ENCODE peak calls at places on chromosomes 13 and 19, in ten cellular contexts. One of them, this sample, is unnamed.

GRCh38 chr13:76687467-76687866 is 198.7 kb downstream of the KCTD12 start:
- DNase-seq in Peyer's patch: no peak
- DNase-seq in WERI-Rb-1: no peak
- DNase-seq in heart left ventricle: no peak
- DNase-seq in IMR-90: no peak
- DNase-seq in dorsolateral prefrontal cortex: no peak
- DNase-seq in PC-3: no peak
- DNase-seq in lung: no peak
- DNase-seq in transverse colon: no peak
- DNase-seq in mammary epithelial cell: no peak
- DNase-seq in this sample: no peak

GRCh38 chr19:7533925-7534480 is 1.5 kb upstream of the PNPLA6 start:
- DNase-seq in Peyer's patch: peak; percentile 89
- DNase-seq in WERI-Rb-1: peak; percentile 82
- DNase-seq in heart left ventricle: peak; percentile 90
- DNase-seq in IMR-90: peak; percentile 85
- DNase-seq in dorsolateral prefrontal cortex: peak; percentile 90
- DNase-seq in PC-3: peak; percentile 90
- DNase-seq in lung: peak; percentile 85
- DNase-seq in transverse colon: peak; percentile 91
- DNase-seq in mammary epithelial cell: peak; percentile 79
- DNase-seq in this sample: peak; percentile 73

GRCh38 chr19:30063184-30064020 is 121.4 kb downstream of the URI1 start:
- DNase-seq in Peyer's patch: no peak
- DNase-seq in WERI-Rb-1: no peak
- DNase-seq in heart left ventricle: no peak
- DNase-seq in IMR-90: no peak
- DNase-seq in dorsolateral prefrontal cortex: no peak
- DNase-seq in PC-3: no peak
- DNase-seq in lung: no peak
- DNase-seq in transverse colon: no peak
- DNase-seq in mammary epithelial cell: no peak
- DNase-seq in this sample: no peak

GRCh38 chr13:40394304-40394983 is 272.0 kb downstream of the FOXO1 start:
- DNase-seq in Peyer's patch: no peak
- DNase-seq in WERI-Rb-1: no peak
- DNase-seq in heart left ventricle: no peak
- DNase-seq in IMR-90: no peak
- DNase-seq in dorsolateral prefrontal cortex: no peak
- DNase-seq in PC-3: peak; percentile 35
- DNase-seq in lung: no peak
- DNase-seq in transverse colon: no peak
- DNase-seq in mammary epithelial cell: peak; percentile 29
- DNase-seq in this sample: no peak

GRCh38 chr13:33096886-33097610 is 80.8 kb downstream of the KL start:
- DNase-seq in Peyer's patch: no peak
- DNase-seq in WERI-Rb-1: no peak
- DNase-seq in heart left ventricle: no peak
- DNase-seq in IMR-90: no peak
- DNase-seq in dorsolateral prefrontal cortex: no peak
- DNase-seq in PC-3: no peak
- DNase-seq in lung: no peak
- DNase-seq in transverse colon: no peak
- DNase-seq in mammary epithelial cell: no peak
- DNase-seq in this sample: no peak

GRCh38 chr13:75318138-75318833 is 163.7 kb downstream of the TBC1D4 start:
- DNase-seq in Peyer's patch: no peak
- DNase-seq in WERI-Rb-1: no peak
- DNase-seq in heart left ventricle: no peak
- DNase-seq in IMR-90: no peak
- DNase-seq in dorsolateral prefrontal cortex: no peak
- DNase-seq in PC-3: no peak
- DNase-seq in lung: no peak
- DNase-seq in transverse colon: no peak
- DNase-seq in mammary epithelial cell: no peak
- DNase-seq in this sample: no peak

GRCh38 chr13:45194081-45194939 is 6.5 kb downstream of the KCTD4 start:
- DNase-seq in Peyer's patch: no peak
- DNase-seq in WERI-Rb-1: peak; percentile 20
- DNase-seq in heart left ventricle: peak; percentile 40
- DNase-seq in IMR-90: peak; percentile 34
- DNase-seq in dorsolateral prefrontal cortex: peak; percentile 85
- DNase-seq in PC-3: no peak
- DNase-seq in lung: no peak
- DNase-seq in transverse colon: peak; percentile 23
- DNase-seq in mammary epithelial cell: peak; percentile 69
- DNase-seq in this sample: peak; percentile 43

GRCh38 chr19:43707158-43707712 is 8.6 kb upstream of the IRGC start:
- DNase-seq in Peyer's patch: no peak
- DNase-seq in WERI-Rb-1: no peak
- DNase-seq in heart left ventricle: no peak
- DNase-seq in IMR-90: no peak
- DNase-seq in dorsolateral prefrontal cortex: no peak
- DNase-seq in PC-3: no peak
- DNase-seq in lung: no peak
- DNase-seq in transverse colon: no peak
- DNase-seq in mammary epithelial cell: no peak
- DNase-seq in this sample: no peak

GRCh38 chr19:46755077-46755852 is 9.0 kb upstream of the STRN4 start:
- DNase-seq in Peyer's patch: no peak
- DNase-seq in WERI-Rb-1: no peak
- DNase-seq in heart left ventricle: no peak
- DNase-seq in IMR-90: peak; percentile 77
- DNase-seq in dorsolateral prefrontal cortex: no peak
- DNase-seq in PC-3: no peak
- DNase-seq in lung: no peak
- DNase-seq in transverse colon: no peak
- DNase-seq in mammary epithelial cell: no peak
- DNase-seq in this sample: no peak

GRCh38 chr13:48859168-48860105 is 116.3 kb upstream of the FNDC3A start:
- DNase-seq in Peyer's patch: no peak
- DNase-seq in WERI-Rb-1: no peak
- DNase-seq in heart left ventricle: no peak
- DNase-seq in IMR-90: no peak
- DNase-seq in dorsolateral prefrontal cortex: no peak
- DNase-seq in PC-3: no peak
- DNase-seq in lung: no peak
- DNase-seq in transverse colon: peak; percentile 51
- DNase-seq in mammary epithelial cell: no peak
- DNase-seq in this sample: no peak

GRCh38 chr19:34985249-34986022 is 14.7 kb upstream of the GRAMD1A start:
- DNase-seq in Peyer's patch: no peak
- DNase-seq in WERI-Rb-1: peak; percentile 57
- DNase-seq in heart left ventricle: peak; percentile 76
- DNase-seq in IMR-90: peak; percentile 24
- DNase-seq in dorsolateral prefrontal cortex: no peak
- DNase-seq in PC-3: no peak
- DNase-seq in lung: peak; percentile 54
- DNase-seq in transverse colon: no peak
- DNase-seq in mammary epithelial cell: no peak
- DNase-seq in this sample: no peak

GRCh38 chr19:11551603-11552235 is 7.3 kb downstream of the ELOF1 start:
- DNase-seq in Peyer's patch: no peak
- DNase-seq in WERI-Rb-1: peak; percentile 38
- DNase-seq in heart left ventricle: no peak
- DNase-seq in IMR-90: no peak
- DNase-seq in dorsolateral prefrontal cortex: no peak
- DNase-seq in PC-3: no peak
- DNase-seq in lung: no peak
- DNase-seq in transverse colon: peak; percentile 26
- DNase-seq in mammary epithelial cell: no peak
- DNase-seq in this sample: no peak

GRCh38 chr13:84497613-84498012 is 615.3 kb upstream of the SLITRK1 start:
- DNase-seq in Peyer's patch: no peak
- DNase-seq in WERI-Rb-1: no peak
- DNase-seq in heart left ventricle: no peak
- DNase-seq in IMR-90: no peak
- DNase-seq in dorsolateral prefrontal cortex: no peak
- DNase-seq in PC-3: no peak
- DNase-seq in lung: no peak
- DNase-seq in transverse colon: no peak
- DNase-seq in mammary epithelial cell: no peak
- DNase-seq in this sample: no peak

GRCh38 chr13:93685900-93686299 is 459.3 kb downstream of the GPC6 start:
- DNase-seq in Peyer's patch: no peak
- DNase-seq in WERI-Rb-1: no peak
- DNase-seq in heart left ventricle: no peak
- DNase-seq in IMR-90: no peak
- DNase-seq in dorsolateral prefrontal cortex: no peak
- DNase-seq in PC-3: no peak
- DNase-seq in lung: no peak
- DNase-seq in transverse colon: no peak
- DNase-seq in mammary epithelial cell: no peak
- DNase-seq in this sample: no peak

GRCh38 chr13:50726164-50726563 is 117.3 kb downstream of the DLEU7 start:
- DNase-seq in Peyer's patch: no peak
- DNase-seq in WERI-Rb-1: no peak
- DNase-seq in heart left ventricle: no peak
- DNase-seq in IMR-90: no peak
- DNase-seq in dorsolateral prefrontal cortex: no peak
- DNase-seq in PC-3: no peak
- DNase-seq in lung: no peak
- DNase-seq in transverse colon: no peak
- DNase-seq in mammary epithelial cell: no peak
- DNase-seq in this sample: no peak

GRCh38 chr19:55253264-55253663 is 5.6 kb downstream of the PPP6R1 start:
- DNase-seq in Peyer's patch: no peak
- DNase-seq in WERI-Rb-1: no peak
- DNase-seq in heart left ventricle: no peak
- DNase-seq in IMR-90: no peak
- DNase-seq in dorsolateral prefrontal cortex: no peak
- DNase-seq in PC-3: no peak
- DNase-seq in lung: no peak
- DNase-seq in transverse colon: no peak
- DNase-seq in mammary epithelial cell: no peak
- DNase-seq in this sample: no peak
- H3K4me3 ChIP-seq in Peyer's patch: no peak overlapping the region
- H3K4me3 ChIP-seq in WERI-Rb-1: no peak overlapping the region
- H3K4me3 ChIP-seq in heart left ventricle: no peak overlapping the region
- H3K4me3 ChIP-seq in IMR-90: no peak overlapping the region
- H3K4me3 ChIP-seq in dorsolateral prefrontal cortex: no peak overlapping the region
- H3K4me3 ChIP-seq in PC-3: no peak overlapping the region
- H3K4me3 ChIP-seq in lung: no peak overlapping the region
- H3K4me3 ChIP-seq in transverse colon: no peak overlapping the region
- H3K4me3 ChIP-seq in mammary epithelial cell: no peak overlapping the region
- H3K4me3 ChIP-seq in this sample: no peak overlapping the region

DNA sequence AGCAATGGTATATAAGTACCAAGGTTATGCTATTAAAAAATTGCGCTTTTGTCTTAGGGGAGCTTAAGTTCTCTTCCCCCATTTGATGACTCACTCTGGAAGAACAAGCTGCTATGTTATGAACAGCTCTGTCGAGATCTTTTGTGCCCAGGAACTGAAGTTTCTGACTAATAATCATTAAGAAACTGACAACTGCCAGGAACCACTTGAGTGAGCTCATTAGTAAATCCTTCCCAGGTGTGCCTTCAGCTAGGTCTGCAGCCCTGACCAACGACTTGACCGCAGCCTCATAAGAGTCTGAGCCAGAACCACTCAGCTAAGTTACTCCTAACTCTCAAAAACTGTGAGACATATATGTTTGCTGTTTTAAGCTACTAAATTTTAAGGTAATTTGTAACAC is 147.8 kb downstream of the SLITRK6 start:
- DNase-seq in Peyer's patch: no peak
- DNase-seq in WERI-Rb-1: no peak
- DNase-seq in heart left ventricle: no peak
- DNase-seq in IMR-90: peak; percentile 16
- DNase-seq in dorsolateral prefrontal cortex: no peak
- DNase-seq in PC-3: peak; percentile 13
- DNase-seq in lung: no peak
- DNase-seq in transverse colon: no peak
- DNase-seq in mammary epithelial cell: peak; percentile 90
- DNase-seq in this sample: no peak
- H3K27ac ChIP-seq in Peyer's patch: no peak overlapping the region
- H3K27ac ChIP-seq in WERI-Rb-1: no peak overlapping the region
- H3K27ac ChIP-seq in heart left ventricle: no peak overlapping the region
- H3K27ac ChIP-seq in IMR-90: no peak overlapping the region
- H3K27ac ChIP-seq in dorsolateral prefrontal cortex: no peak overlapping the region
- H3K27ac ChIP-seq in PC-3: no peak overlapping the region
- H3K27ac ChIP-seq in lung: no peak overlapping the region
- H3K27ac ChIP-seq in transverse colon: no peak overlapping the region
- H3K27ac ChIP-seq in mammary epithelial cell: no peak overlapping the region
- H3K27ac ChIP-seq in this sample: no peak overlapping the region

GRCh38 chr19:2550431-2551171 is 74.7 kb downstream of the GADD45B start:
- DNase-seq in Peyer's patch: peak; percentile 48
- DNase-seq in WERI-Rb-1: peak; percentile 97
- DNase-seq in heart left ventricle: peak; percentile 21
- DNase-seq in IMR-90: no peak
- DNase-seq in dorsolateral prefrontal cortex: peak; percentile 62
- DNase-seq in PC-3: no peak
- DNase-seq in lung: no peak
- DNase-seq in transverse colon: no peak
- DNase-seq in mammary epithelial cell: no peak
- DNase-seq in this sample: no peak
- TF ChIP-seq CTCF in Peyer's patch: no peak
- TF ChIP-seq CTCF in WERI-Rb-1: peak; percentile 68
- TF ChIP-seq CTCF in heart left ventricle: no peak
- TF ChIP-seq CTCF in IMR-90: no peak
- TF ChIP-seq CTCF in dorsolateral prefrontal cortex: no peak
- TF ChIP-seq CTCF in PC-3: no peak
- TF ChIP-seq CTCF in lung: no peak
- TF ChIP-seq CTCF in transverse colon: no peak
- TF ChIP-seq CTCF in mammary epithelial cell: no peak
- TF ChIP-seq CTCF in this sample: no peak

GRCh38 chr13:111980146-111980929 is 86.6 kb upstream of the SOX1 start:
- DNase-seq in Peyer's patch: no peak
- DNase-seq in WERI-Rb-1: no peak
- DNase-seq in heart left ventricle: no peak
- DNase-seq in IMR-90: no peak
- DNase-seq in dorsolateral prefrontal cortex: no peak
- DNase-seq in PC-3: no peak
- DNase-seq in lung: no peak
- DNase-seq in transverse colon: no peak
- DNase-seq in mammary epithelial cell: no peak
- DNase-seq in this sample: no peak

GRCh38 chr13:111981446-111982165 is 85.3 kb upstream of the SOX1 start:
- DNase-seq in Peyer's patch: no peak
- DNase-seq in WERI-Rb-1: no peak
- DNase-seq in heart left ventricle: no peak
- DNase-seq in IMR-90: no peak
- DNase-seq in dorsolateral prefrontal cortex: no peak
- DNase-seq in PC-3: no peak
- DNase-seq in lung: no peak
- DNase-seq in transverse colon: no peak
- DNase-seq in mammary epithelial cell: no peak
- DNase-seq in this sample: no peak

GRCh38 chr13:111978536-111978935 is 88.4 kb upstream of the SOX1 start:
- DNase-seq in Peyer's patch: no peak
- DNase-seq in WERI-Rb-1: no peak
- DNase-seq in heart left ventricle: no peak
- DNase-seq in IMR-90: no peak
- DNase-seq in dorsolateral prefrontal cortex: no peak
- DNase-seq in PC-3: no peak
- DNase-seq in lung: no peak
- DNase-seq in transverse colon: no peak
- DNase-seq in mammary epithelial cell: no peak
- DNase-seq in this sample: no peak

GRCh38 chr13:111984349-111984748 is 82.6 kb upstream of the SOX1 start:
- DNase-seq in Peyer's patch: no peak
- DNase-seq in WERI-Rb-1: no peak
- DNase-seq in heart left ventricle: no peak
- DNase-seq in IMR-90: no peak
- DNase-seq in dorsolateral prefrontal cortex: no peak
- DNase-seq in PC-3: no peak
- DNase-seq in lung: no peak
- DNase-seq in transverse colon: no peak
- DNase-seq in mammary epithelial cell: no peak
- DNase-seq in this sample: no peak

GRCh38 chr13:111981006-111981405 is 85.9 kb upstream of the SOX1 start:
- DNase-seq in Peyer's patch: no peak
- DNase-seq in WERI-Rb-1: no peak
- DNase-seq in heart left ventricle: no peak
- DNase-seq in IMR-90: no peak
- DNase-seq in dorsolateral prefrontal cortex: no peak
- DNase-seq in PC-3: no peak
- DNase-seq in lung: no peak
- DNase-seq in transverse colon: no peak
- DNase-seq in mammary epithelial cell: no peak
- DNase-seq in this sample: no peak
- H3K4me3 ChIP-seq in Peyer's patch: no peak overlapping the region
- H3K4me3 ChIP-seq in WERI-Rb-1: no peak overlapping the region
- H3K4me3 ChIP-seq in heart left ventricle: no peak overlapping the region
- H3K4me3 ChIP-seq in IMR-90: no peak overlapping the region
- H3K4me3 ChIP-seq in dorsolateral prefrontal cortex: no peak overlapping the region
- H3K4me3 ChIP-seq in PC-3: no peak overlapping the region
- H3K4me3 ChIP-seq in lung: no peak overlapping the region
- H3K4me3 ChIP-seq in transverse colon: no peak overlapping the region
- H3K4me3 ChIP-seq in mammary epithelial cell: no peak overlapping the region
- H3K4me3 ChIP-seq in this sample: no peak overlapping the region